ENCODE peak calls at places on chromosomes 2 and 18, in five cellular contexts. Z is IMR-90, G is mesendoderm, Q is neuronal stem cell, W is H9. N is an unnamed sample.

GRCh38 chr18:23422751-23423418 is 30.2 kb upstream of the RIOK3 start:
- DNase-seq in Z (peak), G (no peak), Q (no peak), W (no peak), N (peak)

GRCh38 chr18:74896390-74896991 is 298.8 kb downstream of the ZNF407 start:
- DNase-seq in Z (peak), G (peak), Q (no peak), W (peak), N (no peak)

GRCh38 chr2:159807183-159808037 is 9.4 kb upstream of the CD302 start:
- DNase-seq in Z (peak), G (peak), Q (peak), W (peak), N (peak)

GRCh38 chr18:46250084-46250811 is 146.1 kb downstream of the HAUS1 start:
- DNase-seq in Z (peak), G (peak), Q (no peak), W (no peak), N (peak)

GRCh38 chr18:36771246-36771645 is 57.6 kb downstream of the TPGS2 start:
- DNase-seq in Z (no peak), G (peak), Q (no peak), W (no peak), N (no peak)

GRCh38 chr18:79511271-79511670 is 115.5 kb downstream of the NFATC1 start:
- DNase-seq in Z (no peak), G (no peak), Q (no peak), W (peak), N (no peak)

GRCh38 chr2:68853035-68853434 is 18.2 kb downstream of the BMP10 start:
- DNase-seq in Z (peak), G (no peak), Q (no peak), W (no peak), N (peak)

GRCh38 chr2:188443207-188443606 is 151.5 kb downstream of the GULP1 start:
- DNase-seq in Z (no peak), G (no peak), Q (no peak), W (no peak), N (no peak)

GRCh38 chr2:178225011-178225817 is 30.9 kb downstream of the OSBPL6 start:
- DNase-seq in Z (peak), G (no peak), Q (no peak), W (no peak), N (peak)

GRCh38 chr2:202056611-202057010 is 16.4 kb upstream of the KIAA2012 start:
- DNase-seq in Z (peak), G (no peak), Q (no peak), W (no peak), N (peak)

GRCh38 chr18:45617284-45617683 is 2.0 kb downstream of the SLC14A2 start:
- DNase-seq in Z (peak), G (no peak), Q (no peak), W (no peak), N (peak)

GRCh38 chr2:37582911-37583310 is 88.5 kb downstream of the CDC42EP3 start:
- DNase-seq in Z (no peak), G (no peak), Q (no peak), W (no peak), N (no peak)

GRCh38 chr2:167127135-167127534 is 238.9 kb downstream of the XIRP2 start:
- DNase-seq in Z (peak), G (peak), Q (no peak), W (no peak), N (no peak)

GRCh38 chr2:161166538-161167409 is 6.5 kb downstream of the TANK start:
- DNase-seq in Z (peak), G (no peak), Q (no peak), W (no peak), N (no peak)

GRCh38 chr18:10432781-10433180 is 21.7 kb upstream of the APCDD1 start:
- DNase-seq in Z (no peak), G (no peak), Q (no peak), W (no peak), N (no peak)

GRCh38 chr2:30694286-30695055 is 112.8 kb downstream of the CAPN13 start:
- DNase-seq in Z (peak), G (no peak), Q (no peak), W (no peak), N (no peak)

GRCh38 chr18:59664329-59664728 is 32.9 kb downstream of the CCBE1 start:
- DNase-seq in Z (peak), G (no peak), Q (no peak), W (no peak), N (peak)

GRCh38 chr18:5196253-5197031 is 615 bp downstream of the AKAIN1 start:
- DNase-seq in Z (no peak), G (peak), Q (peak), W (peak), N (no peak)

GRCh38 chr2:437180-437579 is 149.3 kb upstream of the ALKAL2 start:
- DNase-seq in Z (no peak), G (no peak), Q (no peak), W (no peak), N (no peak)

GRCh38 chr2:33929467-33929866 is 330.4 kb upstream of the FAM98A start:
- DNase-seq in Z (no peak), G (no peak), Q (no peak), W (no peak), N (no peak)

GRCh38 chr2:45822272-45822630 is 170.8 kb downstream of the PRKCE start:
- DNase-seq in Z (peak), G (no peak), Q (no peak), W (no peak), N (no peak)

GRCh38 chr2:205769879-205770278 is 87.6 kb downstream of the NRP2 start:
- DNase-seq in Z (peak), G (no peak), Q (no peak), W (no peak), N (no peak)

GRCh38 chr2:241569831-241570281 is 11.3 kb downstream of the BOK start:
- DNase-seq in Z (no peak), G (no peak), Q (no peak), W (peak), N (no peak)

GRCh38 chr18:12334280-12335262 is 26.5 kb downstream of the TUBB6 start:
- DNase-seq in Z (no peak), G (peak), Q (no peak), W (peak), N (no peak)

GRCh38 chr2:133755515-133756311 is 187.4 kb upstream of the NCKAP5 start:
- DNase-seq in Z (peak), G (no peak), Q (peak), W (no peak), N (peak)

GRCh38 chr2:55992465-55992864 is 68.9 kb upstream of the EFEMP1 start:
- DNase-seq in Z (peak), G (no peak), Q (no peak), W (no peak), N (peak)

GRCh38 chr2:16335947-16336346 is 329.7 kb downstream of the CYRIA start:
- DNase-seq in Z (no peak), G (no peak), Q (no peak), W (no peak), N (no peak)

GRCh38 chr18:34806527-34806926 is 96.4 kb downstream of the DTNA start:
- DNase-seq in Z (no peak), G (no peak), Q (no peak), W (no peak), N (no peak)

DNA sequence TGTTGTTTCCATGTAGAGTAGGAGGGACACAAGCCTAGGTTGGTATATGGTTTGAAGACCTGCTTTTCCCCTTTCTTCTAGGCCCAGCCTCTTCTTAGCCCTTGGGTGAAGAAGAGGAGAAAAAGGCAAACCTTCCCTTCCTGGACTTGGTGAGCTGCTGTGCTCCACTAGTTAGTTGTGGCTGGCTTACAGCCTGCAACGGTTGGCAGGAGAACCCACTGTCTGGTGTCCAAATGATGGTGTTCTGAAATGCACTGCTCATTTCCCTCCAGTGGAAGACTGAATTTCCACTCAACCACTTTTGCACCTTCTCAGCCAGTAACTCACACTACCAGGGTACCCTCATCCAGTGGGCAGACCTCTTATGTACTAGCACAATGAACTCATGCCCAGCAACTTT is 824.1 kb downstream of the NRXN1 start:
- DNase-seq in Z (no peak), G (no peak), Q (no peak), W (no peak), N (no peak)
- H2AK5ac ChIP-seq in Z (no peak), G (no peak), Q (no peak), W (no peak), N (no peak)

GRCh38 chr2:31893093-31893492 is 117.7 kb downstream of the MEMO1 start:
- DNase-seq in Z (no peak), G (no peak), Q (no peak), W (no peak), N (no peak)

GRCh38 chr2:31886700-31887099 is 124.1 kb downstream of the MEMO1 start:
- DNase-seq in Z (no peak), G (peak), Q (peak), W (peak), N (peak)

GRCh38 chr2:31888550-31888949 is 122.3 kb downstream of the MEMO1 start:
- DNase-seq in Z (peak), G (no peak), Q (no peak), W (no peak), N (peak)

GRCh38 chr2:31894656-31895055 is 116.2 kb downstream of the MEMO1 start:
- DNase-seq in Z (no peak), G (no peak), Q (no peak), W (no peak), N (no peak)

DNA sequence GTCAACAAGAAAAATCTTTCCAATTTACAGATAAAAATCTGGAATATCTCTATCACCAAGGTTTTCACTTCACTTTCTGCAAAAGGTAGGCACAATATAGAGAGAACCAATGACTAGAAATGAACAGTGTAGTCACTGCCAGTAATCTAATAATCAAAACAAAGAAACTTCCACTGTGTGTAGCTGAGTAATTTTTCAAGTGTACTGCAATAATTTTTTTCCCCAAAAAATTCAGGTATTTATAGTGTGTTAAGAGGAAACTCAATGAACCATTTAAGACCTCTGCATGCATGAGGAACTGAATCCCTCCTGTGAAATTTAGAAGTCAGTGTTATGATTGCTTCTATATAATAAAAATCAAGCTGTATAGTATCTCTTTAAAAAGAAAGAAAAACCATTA is 121.8 kb downstream of the MEMO1 start:
- DNase-seq in Z (no peak), G (no peak), Q (no peak), W (no peak), N (no peak)
- H3K4me2 ChIP-seq in Z (no peak), G (no peak), Q (no peak), W (no peak), N (no peak)

DNA sequence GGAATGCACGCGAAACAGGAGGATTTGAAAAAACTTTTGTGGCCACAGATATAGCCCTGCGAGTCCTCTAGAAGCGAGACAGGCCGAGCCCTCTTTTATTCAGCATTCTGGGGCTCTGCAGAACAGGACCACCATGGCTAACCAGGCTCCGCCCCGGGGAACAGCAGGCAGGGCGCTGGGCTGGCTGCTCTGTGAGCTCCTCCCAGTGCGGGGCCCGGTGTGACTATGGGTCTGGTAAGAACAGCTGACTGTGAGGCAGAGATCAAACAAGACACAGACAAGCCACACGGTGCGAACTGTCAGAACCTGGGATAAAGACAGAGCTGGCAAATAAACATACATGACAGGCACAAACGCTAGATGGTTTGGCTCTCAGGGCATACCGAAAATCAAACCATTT is 15.5 kb downstream of the PXDN start:
- DNase-seq in Z (peak), G (peak), Q (no peak), W (peak), N (peak)
- H2AK5ac ChIP-seq in Z (peak), G (no peak), Q (no peak), W (no peak), N (no peak)

DNA sequence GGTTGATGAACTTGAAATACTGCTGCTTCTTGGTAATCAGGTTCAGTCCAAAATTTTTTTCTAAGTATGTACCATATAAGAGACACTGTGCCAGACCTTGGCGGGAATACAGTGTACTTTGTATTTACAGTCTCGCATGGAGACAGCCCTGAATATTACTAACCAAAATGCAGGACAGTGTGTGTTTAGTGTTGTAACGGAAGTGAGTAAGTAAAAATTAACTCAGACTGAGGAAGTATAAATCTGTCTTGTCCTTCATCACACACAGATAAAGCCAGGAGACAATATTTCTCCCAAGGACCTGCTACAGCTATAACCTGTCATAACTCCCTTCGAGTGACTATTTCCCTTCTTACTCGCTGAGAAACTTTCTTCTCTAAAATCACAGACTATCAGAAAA is 76.9 kb downstream of the ACTR3 start:
- DNase-seq in Z (peak), G (no peak), Q (no peak), W (no peak), N (peak)
- H3K4me2 ChIP-seq in Z (no peak), G (no peak), Q (no peak), W (no peak), N (no peak)